ENCODE peak calls at places on chromosomes 16 and 17, in four cellular contexts. I is T-helper 1 cell; F is activated naive CD4-positive, alpha-beta T cell; V is cardiac fibroblast. M is an unnamed sample.

GRCh38 chr16:29809850-29810698 is 1.9 kb upstream of the PRRT2 start:
- DNase-seq in I (no peak), F (peak), V (no peak), M (no peak)

GRCh38 chr16:9144106-9144505 is 52.7 kb downstream of the HAPSTR1 start:
- DNase-seq in I (no peak), F (no peak), V (no peak), M (no peak)

GRCh38 chr17:75635610-75636202 is 2.5 kb downstream of the SMIM5 start:
- DNase-seq in I (no peak), F (no peak), V (no peak), M (no peak)

GRCh38 chr16:21130811-21131210 is 19.8 kb downstream of the DNAH3 start:
- DNase-seq in I (no peak), F (no peak), V (no peak), M (no peak)

GRCh38 chr16:76114681-76115080 is 162.5 kb upstream of the CNTNAP4 start:
- DNase-seq in I (no peak), F (no peak), V (no peak), M (no peak)

GRCh38 chr16:83994087-83994486 is 26.0 kb downstream of the NECAB2 start:
- DNase-seq in I (no peak), F (no peak), V (peak), M (no peak)

GRCh38 chr17:74566132-74566753 is 1.1 kb downstream of the CD300H start:
- DNase-seq in I (no peak), F (no peak), V (peak), M (no peak)

GRCh38 chr17:12730931-12731521 is 58.3 kb upstream of the ARHGAP44 start:
- DNase-seq in I (no peak), F (no peak), V (peak), M (no peak)

GRCh38 chr17:81494984-81495383 is 17.6 kb downstream of the ACTG1 start:
- DNase-seq in I (no peak), F (no peak), V (no peak), M (no peak)

GRCh38 chr16:19517424-19518089 is 4.3 kb downstream of the GDE1 start:
- DNase-seq in I (no peak), F (no peak), V (no peak), M (no peak)

GRCh38 chr16:74999683-75000480 is 1.1 kb downstream of the ZNRF1 start:
- DNase-seq in I (peak), F (peak), V (peak), M (peak)

GRCh38 chr17:47325176-47325575 is 1.4 kb downstream of the EFCAB13 start:
- DNase-seq in I (no peak), F (no peak), V (no peak), M (peak)

GRCh38 chr16:73002836-73003235 is 45.1 kb downstream of the ZFHX3 start:
- DNase-seq in I (no peak), F (no peak), V (no peak), M (no peak)

GRCh38 chr17:33667052-33667509 is 374.0 kb upstream of the ASIC2 start:
- DNase-seq in I (no peak), F (no peak), V (no peak), M (peak)

GRCh38 chr17:79622201-79622601 is 11.3 kb upstream of the RBFOX3 start:
- DNase-seq in I (no peak), F (no peak), V (no peak), M (no peak)

GRCh38 chr17:39787743-39788484 is 50.2 kb downstream of the GRB7 start:
- DNase-seq in I (no peak), F (no peak), V (no peak), M (no peak)

M was measured in GM06990.